ENCODE peak calls at places on chromosomes 16 and 17, in eight cellular contexts. One of them, this sample, is unnamed.

GRCh38 chr17:63277629-63278028 is 168.5 kb downstream of the CYB561 start:
- DNase-seq in CD8-positive, alpha-beta memory T cell: no peak
- DNase-seq in tibial nerve: no peak
- DNase-seq in mucosa of descending colon: no peak
- DNase-seq in mammary epithelial cell: no peak
- DNase-seq in tibial artery: no peak
- DNase-seq in SK-N-SH: no peak
- DNase-seq in right lobe of liver: no peak
- DNase-seq in this sample: no peak

GRCh38 chr16:8229011-8229520 is 361.2 kb downstream of the TMEM114 start:
- DNase-seq in CD8-positive, alpha-beta memory T cell: no peak
- DNase-seq in tibial nerve: no peak
- DNase-seq in mucosa of descending colon: no peak
- DNase-seq in mammary epithelial cell: no peak
- DNase-seq in tibial artery: no peak
- DNase-seq in SK-N-SH: no peak
- DNase-seq in right lobe of liver: no peak
- DNase-seq in this sample: no peak

GRCh38 chr16:4361033-4361943 is 10.2 kb upstream of the PAM16 start:
- DNase-seq in CD8-positive, alpha-beta memory T cell: no peak
- DNase-seq in tibial nerve: no peak
- DNase-seq in mucosa of descending colon: no peak
- DNase-seq in mammary epithelial cell: no peak
- DNase-seq in tibial artery: no peak
- DNase-seq in SK-N-SH: no peak
- DNase-seq in right lobe of liver: no peak
- DNase-seq in this sample: no peak

GRCh38 chr16:11257131-11257938 is 1.3 kb upstream of the SOCS1 start:
- DNase-seq in CD8-positive, alpha-beta memory T cell: peak; percentile 44
- DNase-seq in tibial nerve: peak; percentile 86
- DNase-seq in mucosa of descending colon: peak; percentile 80
- DNase-seq in mammary epithelial cell: peak; percentile 72
- DNase-seq in tibial artery: peak; percentile 92
- DNase-seq in SK-N-SH: peak; percentile 85
- DNase-seq in right lobe of liver: peak; percentile 77
- DNase-seq in this sample: peak; percentile 38

GRCh38 chr16:80940069-80940856 is 66.4 kb downstream of the CMC2 start:
- DNase-seq in CD8-positive, alpha-beta memory T cell: no peak
- DNase-seq in tibial nerve: no peak
- DNase-seq in mucosa of descending colon: no peak
- DNase-seq in mammary epithelial cell: no peak
- DNase-seq in tibial artery: no peak
- DNase-seq in SK-N-SH: no peak
- DNase-seq in right lobe of liver: no peak
- DNase-seq in this sample: no peak

GRCh38 chr17:35523296-35523695 is 14.2 kb downstream of the SLFN12L start:
- DNase-seq in CD8-positive, alpha-beta memory T cell: no peak
- DNase-seq in tibial nerve: no peak
- DNase-seq in mucosa of descending colon: no peak
- DNase-seq in mammary epithelial cell: no peak
- DNase-seq in tibial artery: no peak
- DNase-seq in SK-N-SH: no peak
- DNase-seq in right lobe of liver: no peak
- DNase-seq in this sample: no peak

GRCh38 chr16:67177743-67178699 is 5.7 kb downstream of the MATCAP1 start:
- DNase-seq in CD8-positive, alpha-beta memory T cell: peak; percentile 43
- DNase-seq in tibial nerve: no peak
- DNase-seq in mucosa of descending colon: peak; percentile 90
- DNase-seq in mammary epithelial cell: peak; percentile 94
- DNase-seq in tibial artery: peak; percentile 85
- DNase-seq in SK-N-SH: peak; percentile 88
- DNase-seq in right lobe of liver: peak; percentile 88
- DNase-seq in this sample: no peak

GRCh38 chr16:19478505-19478904 is 43.4 kb downstream of the GDE1 start:
- DNase-seq in CD8-positive, alpha-beta memory T cell: no peak
- DNase-seq in tibial nerve: no peak
- DNase-seq in mucosa of descending colon: no peak
- DNase-seq in mammary epithelial cell: no peak
- DNase-seq in tibial artery: no peak
- DNase-seq in SK-N-SH: no peak
- DNase-seq in right lobe of liver: no peak
- DNase-seq in this sample: no peak

GRCh38 chr17:40348562-40349476 is 15.7 kb downstream of the GJD3 start:
- DNase-seq in CD8-positive, alpha-beta memory T cell: no peak
- DNase-seq in tibial nerve: no peak
- DNase-seq in mucosa of descending colon: peak; percentile 62
- DNase-seq in mammary epithelial cell: no peak
- DNase-seq in tibial artery: peak; percentile 89
- DNase-seq in SK-N-SH: peak; percentile 66
- DNase-seq in right lobe of liver: peak; percentile 83
- DNase-seq in this sample: no peak

GRCh38 chr17:41740506-41740905 is 6.1 kb upstream of the HAP1 start:
- DNase-seq in CD8-positive, alpha-beta memory T cell: no peak
- DNase-seq in tibial nerve: no peak
- DNase-seq in mucosa of descending colon: no peak
- DNase-seq in mammary epithelial cell: no peak
- DNase-seq in tibial artery: no peak
- DNase-seq in SK-N-SH: no peak
- DNase-seq in right lobe of liver: no peak
- DNase-seq in this sample: no peak

GRCh38 chr16:89537549-89537925 is 22.9 kb upstream of the RPL13 start:
- DNase-seq in CD8-positive, alpha-beta memory T cell: no peak
- DNase-seq in tibial nerve: no peak
- DNase-seq in mucosa of descending colon: no peak
- DNase-seq in mammary epithelial cell: no peak
- DNase-seq in tibial artery: no peak
- DNase-seq in SK-N-SH: no peak
- DNase-seq in right lobe of liver: no peak
- DNase-seq in this sample: no peak

GRCh38 chr16:81838794-81839193 is 59.7 kb downstream of the PLCG2 start:
- DNase-seq in CD8-positive, alpha-beta memory T cell: no peak
- DNase-seq in tibial nerve: no peak
- DNase-seq in mucosa of descending colon: no peak
- DNase-seq in mammary epithelial cell: peak; percentile 6
- DNase-seq in tibial artery: no peak
- DNase-seq in SK-N-SH: no peak
- DNase-seq in right lobe of liver: no peak
- DNase-seq in this sample: no peak

GRCh38 chr16:28623172-28623711 is 13.4 kb upstream of the SULT1A1 start:
- DNase-seq in CD8-positive, alpha-beta memory T cell: peak; percentile 73
- DNase-seq in tibial nerve: no peak
- DNase-seq in mucosa of descending colon: peak; percentile 85
- DNase-seq in mammary epithelial cell: peak; percentile 39
- DNase-seq in tibial artery: no peak
- DNase-seq in SK-N-SH: no peak
- DNase-seq in right lobe of liver: peak; percentile 58
- DNase-seq in this sample: no peak

GRCh38 chr17:31582151-31582907 is 190.9 kb downstream of the RAB11FIP4 start:
- DNase-seq in CD8-positive, alpha-beta memory T cell: no peak
- DNase-seq in tibial nerve: no peak
- DNase-seq in mucosa of descending colon: no peak
- DNase-seq in mammary epithelial cell: no peak
- DNase-seq in tibial artery: peak; percentile 87
- DNase-seq in SK-N-SH: no peak
- DNase-seq in right lobe of liver: peak; percentile 60
- DNase-seq in this sample: no peak

GRCh38 chr17:35943537-35943936 is at the start of gene LYZL6:
- DNase-seq in CD8-positive, alpha-beta memory T cell: no peak
- DNase-seq in tibial nerve: no peak
- DNase-seq in mucosa of descending colon: no peak
- DNase-seq in mammary epithelial cell: no peak
- DNase-seq in tibial artery: no peak
- DNase-seq in SK-N-SH: no peak
- DNase-seq in right lobe of liver: no peak
- DNase-seq in this sample: no peak

DNA sequence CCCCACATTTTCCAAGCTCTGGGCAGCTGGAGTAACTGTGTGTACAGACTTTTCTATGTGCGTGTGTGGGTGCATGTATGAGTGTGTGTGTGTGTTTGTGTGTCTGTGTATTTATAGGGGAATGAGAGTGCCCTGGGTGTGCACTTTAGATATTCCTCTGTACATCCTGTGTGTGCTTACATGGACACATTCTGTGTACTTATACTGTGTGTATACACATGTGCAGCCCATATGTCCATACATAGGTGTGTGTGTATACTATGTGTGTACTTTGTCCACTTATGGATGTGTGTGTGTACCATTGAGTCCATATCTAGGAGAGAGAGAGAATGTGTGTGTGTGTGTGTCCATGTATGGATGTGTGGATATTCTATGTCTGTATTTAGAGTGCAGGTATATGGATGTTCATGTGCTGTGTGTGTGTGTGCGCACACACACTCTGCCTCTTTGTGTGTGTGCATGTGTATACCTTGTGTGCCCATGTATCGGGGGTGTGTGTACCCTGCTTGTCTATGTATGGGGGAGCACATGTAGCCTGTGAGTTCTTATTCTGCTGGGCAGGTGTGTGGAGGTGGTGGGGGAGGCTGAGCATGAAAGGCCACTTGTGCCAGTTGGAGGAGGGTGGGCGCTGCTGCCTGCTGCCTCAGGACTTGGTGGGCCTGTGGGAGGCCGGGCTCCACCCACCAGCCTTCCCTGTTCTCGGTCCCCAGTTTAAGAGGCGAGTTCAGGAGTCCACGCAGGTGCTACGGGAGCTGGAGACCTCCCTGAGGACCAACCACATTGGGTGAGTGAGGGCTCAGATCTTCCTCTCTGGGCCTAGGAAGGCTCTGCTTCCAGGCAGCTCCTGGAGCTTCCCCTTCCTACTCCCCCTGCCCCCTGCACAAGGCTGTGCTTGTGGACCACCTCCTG is 11.1 kb downstream of the FMNL1 start:
- DNase-seq in CD8-positive, alpha-beta memory T cell: no peak
- DNase-seq in tibial nerve: no peak
- DNase-seq in mucosa of descending colon: no peak
- DNase-seq in mammary epithelial cell: no peak
- DNase-seq in tibial artery: no peak
- DNase-seq in SK-N-SH: no peak
- DNase-seq in right lobe of liver: no peak
- DNase-seq in this sample: no peak
- H3K4me1 ChIP-seq in CD8-positive, alpha-beta memory T cell: peaks cover 63% of the 10 kb centered on the region
- H3K4me1 ChIP-seq in tibial nerve: peaks cover 37% of the 10 kb centered on the region
- H3K4me1 ChIP-seq in mucosa of descending colon: peaks cover 13% of the 10 kb centered on the region
- H3K4me1 ChIP-seq in mammary epithelial cell: peaks cover 26% of the 10 kb centered on the region
- H3K4me1 ChIP-seq in tibial artery: no peaks in the 10 kb centered on the region
- H3K4me1 ChIP-seq in SK-N-SH: peaks cover 13% of the 10 kb centered on the region
- H3K4me1 ChIP-seq in right lobe of liver: no peaks in the 10 kb centered on the region
- H3K4me1 ChIP-seq in this sample: peaks cover 20% of the 10 kb centered on the region

DNA sequence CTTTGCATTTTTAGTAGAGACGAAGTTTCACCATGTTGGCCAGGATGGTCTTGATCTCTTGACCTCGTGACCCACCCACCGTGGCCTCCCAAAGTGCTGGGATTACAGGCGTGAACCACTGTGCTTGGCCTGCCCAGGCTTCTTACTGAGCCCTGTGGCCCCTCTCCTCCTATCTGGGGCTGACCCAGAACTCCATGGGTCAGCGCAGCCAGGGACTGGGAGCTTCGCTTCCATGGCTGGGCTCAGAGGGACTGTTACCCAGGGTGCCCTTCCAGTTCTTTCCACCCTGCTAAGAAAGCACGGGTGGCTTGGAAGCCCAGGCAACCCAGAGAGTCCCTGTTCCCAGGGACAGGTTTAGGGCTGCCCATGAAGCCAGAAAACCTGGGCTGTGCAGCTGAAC is 28.2 kb downstream of the SHISA6 start:
- DNase-seq in CD8-positive, alpha-beta memory T cell: no peak
- DNase-seq in tibial nerve: no peak
- DNase-seq in mucosa of descending colon: no peak
- DNase-seq in mammary epithelial cell: no peak
- DNase-seq in tibial artery: no peak
- DNase-seq in SK-N-SH: no peak
- DNase-seq in right lobe of liver: no peak
- DNase-seq in this sample: no peak
- H3K4me1 ChIP-seq in CD8-positive, alpha-beta memory T cell: no peaks in the 10 kb centered on the region
- H3K4me1 ChIP-seq in tibial nerve: no peaks in the 10 kb centered on the region
- H3K4me1 ChIP-seq in mucosa of descending colon: no peaks in the 10 kb centered on the region
- H3K4me1 ChIP-seq in mammary epithelial cell: no peaks in the 10 kb centered on the region
- H3K4me1 ChIP-seq in tibial artery: no peaks in the 10 kb centered on the region
- H3K4me1 ChIP-seq in SK-N-SH: no peaks in the 10 kb centered on the region
- H3K4me1 ChIP-seq in right lobe of liver: no peaks in the 10 kb centered on the region
- H3K4me1 ChIP-seq in this sample: no peaks in the 10 kb centered on the region

DNA sequence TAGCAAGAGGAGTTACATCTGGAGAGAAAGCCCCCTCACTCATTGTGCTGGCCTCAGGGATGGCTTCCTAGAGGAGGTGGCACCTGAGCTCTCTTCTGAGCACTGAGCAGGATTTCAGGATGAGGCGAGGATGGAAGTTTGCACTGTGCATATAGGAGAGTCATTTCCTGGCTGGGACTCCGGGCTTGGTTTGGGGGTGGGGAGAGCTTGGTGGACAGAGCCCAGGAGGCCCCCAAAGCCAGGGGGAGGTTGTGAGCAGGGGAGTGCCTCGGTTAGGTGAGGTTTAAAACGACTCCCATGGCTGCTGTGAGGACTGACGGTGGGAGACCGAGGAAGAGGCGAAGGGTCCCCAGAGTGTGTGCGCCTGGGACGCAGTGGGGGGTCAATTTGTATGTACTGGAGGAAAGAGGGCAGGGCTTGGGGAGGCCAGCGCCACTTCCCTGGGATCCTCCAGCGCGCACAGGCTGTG is 1.2 kb downstream of the CAMKK1 start:
- DNase-seq in CD8-positive, alpha-beta memory T cell: no peak
- DNase-seq in tibial nerve: no peak
- DNase-seq in mucosa of descending colon: no peak
- DNase-seq in mammary epithelial cell: no peak
- DNase-seq in tibial artery: no peak
- DNase-seq in SK-N-SH: no peak
- DNase-seq in right lobe of liver: no peak
- DNase-seq in this sample: no peak
- H3K4me1 ChIP-seq in CD8-positive, alpha-beta memory T cell: peaks cover 31% of the 10 kb centered on the region
- H3K4me1 ChIP-seq in tibial nerve: peaks cover 82% of the 10 kb centered on the region
- H3K4me1 ChIP-seq in mucosa of descending colon: peaks cover 52% of the 10 kb centered on the region
- H3K4me1 ChIP-seq in mammary epithelial cell: peaks cover 50% of the 10 kb centered on the region
- H3K4me1 ChIP-seq in tibial artery: peaks cover 79% of the 10 kb centered on the region
- H3K4me1 ChIP-seq in SK-N-SH: peaks cover 42% of the 10 kb centered on the region
- H3K4me1 ChIP-seq in right lobe of liver: peaks cover 5% of the 10 kb centered on the region
- H3K4me1 ChIP-seq in this sample: peaks cover 53% of the 10 kb centered on the region

DNA sequence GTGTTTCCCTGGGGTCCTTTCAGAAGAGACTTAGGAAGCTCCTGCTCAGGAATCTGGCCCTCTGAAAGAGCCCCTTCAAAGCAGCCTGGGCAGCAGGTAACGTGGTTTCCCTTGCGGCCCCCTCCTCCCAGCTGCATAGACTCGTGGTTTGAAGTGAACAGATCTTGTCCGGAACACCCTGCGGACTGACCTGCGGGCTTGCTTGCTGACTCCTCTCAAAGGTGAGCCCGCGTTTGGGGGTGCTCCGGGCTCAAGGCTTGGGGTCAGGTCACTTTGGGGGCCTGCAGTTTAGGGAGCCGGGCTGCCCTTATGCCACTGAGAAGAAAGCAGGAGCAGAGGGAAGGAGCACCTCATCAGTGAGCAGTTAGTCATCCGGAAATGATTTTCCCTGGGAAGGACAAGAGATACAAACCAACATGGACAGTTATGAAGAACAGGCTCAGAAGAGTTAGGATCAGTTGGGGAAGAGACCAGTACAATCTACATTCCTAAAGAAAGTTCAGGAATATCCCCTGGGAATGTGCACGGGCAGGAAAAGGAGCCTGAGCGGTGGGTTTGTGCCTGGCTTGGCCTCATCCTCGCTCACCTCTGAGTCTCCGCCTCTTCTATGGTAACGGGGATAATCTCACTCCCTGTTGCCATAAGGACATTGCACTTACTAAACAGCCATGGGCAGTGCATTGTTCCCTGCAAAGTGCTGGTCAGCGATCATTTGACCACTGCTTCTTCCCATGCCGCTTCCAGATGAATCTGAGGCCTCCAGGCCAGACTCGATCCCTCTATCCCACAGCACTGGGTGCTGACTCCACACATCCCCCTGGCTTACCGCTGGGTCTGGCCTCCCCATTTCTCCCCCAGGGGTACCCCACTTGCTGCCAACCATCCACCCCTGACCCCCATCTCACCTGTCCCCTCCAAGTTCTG is 10.0 kb downstream of the LDHD start:
- DNase-seq in CD8-positive, alpha-beta memory T cell: no peak
- DNase-seq in tibial nerve: no peak
- DNase-seq in mucosa of descending colon: no peak
- DNase-seq in mammary epithelial cell: no peak
- DNase-seq in tibial artery: peak; percentile 38
- DNase-seq in SK-N-SH: no peak
- DNase-seq in right lobe of liver: no peak
- DNase-seq in this sample: no peak
- H3K4me1 ChIP-seq in CD8-positive, alpha-beta memory T cell: peaks cover 31% of the 10 kb centered on the region
- H3K4me1 ChIP-seq in tibial nerve: peaks cover 62% of the 10 kb centered on the region
- H3K4me1 ChIP-seq in mucosa of descending colon: peaks cover 28% of the 10 kb centered on the region
- H3K4me1 ChIP-seq in mammary epithelial cell: peaks cover 39% of the 10 kb centered on the region
- H3K4me1 ChIP-seq in tibial artery: peaks cover 69% of the 10 kb centered on the region
- H3K4me1 ChIP-seq in SK-N-SH: peaks cover 66% of the 10 kb centered on the region
- H3K4me1 ChIP-seq in right lobe of liver: peaks cover 32% of the 10 kb centered on the region
- H3K4me1 ChIP-seq in this sample: peaks cover 38% of the 10 kb centered on the region

This sample was measured in keratinocyte.